ENCODE peak calls at places on chromosomes 4 and X, in seven cellular contexts. One of them, this sample, is unnamed.

GRCh38 chr4:69617083-69617694 is 22.3 kb downstream of the UGT2A2 start:
- DNase-seq in SW480: peak
- DNase-seq in AG10803: peak
- DNase-seq in SW 1271: no peak
- DNase-seq in fibroblast of pulmonary artery: peak
- DNase-seq in HFFc6: peak
- DNase-seq in central memory CD4-positive, alpha-beta T cell: no peak
- DNase-seq in this sample: peak

GRCh38 chr4:61915501-61915900 is 715.4 kb downstream of the ADGRL3 start:
- DNase-seq in SW480: no peak
- DNase-seq in AG10803: no peak
- DNase-seq in SW 1271: no peak
- DNase-seq in fibroblast of pulmonary artery: no peak
- DNase-seq in HFFc6: no peak
- DNase-seq in central memory CD4-positive, alpha-beta T cell: no peak
- DNase-seq in this sample: no peak

GRCh38 chrX:110284159-110284558 is 33.7 kb downstream of the AMMECR1 start:
- DNase-seq in SW480: no peak
- DNase-seq in AG10803: peak
- DNase-seq in SW 1271: peak
- DNase-seq in fibroblast of pulmonary artery: peak
- DNase-seq in HFFc6: peak
- DNase-seq in central memory CD4-positive, alpha-beta T cell: no peak
- DNase-seq in this sample: peak

GRCh38 chr4:153467154-153467896 is 1.2 kb downstream of the TMEM131L start:
- DNase-seq in SW480: peak
- DNase-seq in AG10803: no peak
- DNase-seq in SW 1271: no peak
- DNase-seq in fibroblast of pulmonary artery: no peak
- DNase-seq in HFFc6: no peak
- DNase-seq in central memory CD4-positive, alpha-beta T cell: peak
- DNase-seq in this sample: peak

GRCh38 chr4:183852910-183853555 is 52.1 kb upstream of the STOX2 start:
- DNase-seq in SW480: no peak
- DNase-seq in AG10803: no peak
- DNase-seq in SW 1271: no peak
- DNase-seq in fibroblast of pulmonary artery: no peak
- DNase-seq in HFFc6: no peak
- DNase-seq in central memory CD4-positive, alpha-beta T cell: no peak
- DNase-seq in this sample: no peak

GRCh38 chr4:2934077-2934812 is 29.0 kb downstream of the NOP14 start:
- DNase-seq in SW480: peak
- DNase-seq in AG10803: peak
- DNase-seq in SW 1271: no peak
- DNase-seq in fibroblast of pulmonary artery: peak
- DNase-seq in HFFc6: peak
- DNase-seq in central memory CD4-positive, alpha-beta T cell: peak
- DNase-seq in this sample: peak

GRCh38 chrX:22109442-22109841 is 77.3 kb downstream of the PHEX start:
- DNase-seq in SW480: no peak
- DNase-seq in AG10803: peak
- DNase-seq in SW 1271: no peak
- DNase-seq in fibroblast of pulmonary artery: peak
- DNase-seq in HFFc6: peak
- DNase-seq in central memory CD4-positive, alpha-beta T cell: no peak
- DNase-seq in this sample: peak

GRCh38 chr4:8185280-8185679 is 13.8 kb upstream of the SH3TC1 start:
- DNase-seq in SW480: no peak
- DNase-seq in AG10803: peak
- DNase-seq in SW 1271: no peak
- DNase-seq in fibroblast of pulmonary artery: peak
- DNase-seq in HFFc6: peak
- DNase-seq in central memory CD4-positive, alpha-beta T cell: no peak
- DNase-seq in this sample: peak

GRCh38 chrX:13110427-13111324 is 66.3 kb upstream of the FAM9C start:
- DNase-seq in SW480: peak
- DNase-seq in AG10803: peak
- DNase-seq in SW 1271: peak
- DNase-seq in fibroblast of pulmonary artery: peak
- DNase-seq in HFFc6: peak
- DNase-seq in central memory CD4-positive, alpha-beta T cell: no peak
- DNase-seq in this sample: peak

GRCh38 chr4:145840162-145840768 is 98.4 kb downstream of the ZNF827 start:
- DNase-seq in SW480: peak
- DNase-seq in AG10803: peak
- DNase-seq in SW 1271: no peak
- DNase-seq in fibroblast of pulmonary artery: peak
- DNase-seq in HFFc6: peak
- DNase-seq in central memory CD4-positive, alpha-beta T cell: no peak
- DNase-seq in this sample: peak

GRCh38 chr4:113674251-113674650 is 87.3 kb downstream of the CAMK2D start:
- DNase-seq in SW480: no peak
- DNase-seq in AG10803: peak
- DNase-seq in SW 1271: no peak
- DNase-seq in fibroblast of pulmonary artery: no peak
- DNase-seq in HFFc6: no peak
- DNase-seq in central memory CD4-positive, alpha-beta T cell: no peak
- DNase-seq in this sample: peak

GRCh38 chr4:111323916-111324315 is 701.0 kb upstream of the PITX2 start:
- DNase-seq in SW480: no peak
- DNase-seq in AG10803: peak
- DNase-seq in SW 1271: no peak
- DNase-seq in fibroblast of pulmonary artery: peak
- DNase-seq in HFFc6: no peak
- DNase-seq in central memory CD4-positive, alpha-beta T cell: no peak
- DNase-seq in this sample: peak

GRCh38 chr4:138090145-138090917 is 151.8 kb downstream of the SLC7A11 start:
- DNase-seq in SW480: peak
- DNase-seq in AG10803: peak
- DNase-seq in SW 1271: no peak
- DNase-seq in fibroblast of pulmonary artery: peak
- DNase-seq in HFFc6: peak
- DNase-seq in central memory CD4-positive, alpha-beta T cell: peak
- DNase-seq in this sample: peak

GRCh38 chrX:56800801-56801200 is 71.8 kb downstream of the NBDY start:
- DNase-seq in SW480: no peak
- DNase-seq in AG10803: no peak
- DNase-seq in SW 1271: no peak
- DNase-seq in fibroblast of pulmonary artery: peak
- DNase-seq in HFFc6: no peak
- DNase-seq in central memory CD4-positive, alpha-beta T cell: peak
- DNase-seq in this sample: no peak

GRCh38 chr4:76606662-76607265 is 171.7 kb downstream of the SHROOM3 start:
- DNase-seq in SW480: no peak
- DNase-seq in AG10803: no peak
- DNase-seq in SW 1271: no peak
- DNase-seq in fibroblast of pulmonary artery: no peak
- DNase-seq in HFFc6: no peak
- DNase-seq in central memory CD4-positive, alpha-beta T cell: no peak
- DNase-seq in this sample: peak

GRCh38 chr4:10157478-10158354 is 41.1 kb upstream of the WDR1 start:
- DNase-seq in SW480: peak
- DNase-seq in AG10803: peak
- DNase-seq in SW 1271: no peak
- DNase-seq in fibroblast of pulmonary artery: peak
- DNase-seq in HFFc6: peak
- DNase-seq in central memory CD4-positive, alpha-beta T cell: peak
- DNase-seq in this sample: peak

GRCh38 chr4:17721496-17722360 is 59.7 kb downstream of the FAM184B start:
- DNase-seq in SW480: no peak
- DNase-seq in AG10803: peak
- DNase-seq in SW 1271: no peak
- DNase-seq in fibroblast of pulmonary artery: peak
- DNase-seq in HFFc6: peak
- DNase-seq in central memory CD4-positive, alpha-beta T cell: no peak
- DNase-seq in this sample: peak

GRCh38 chr4:90121961-90122748 is 5.0 kb upstream of the CCSER1 start:
- DNase-seq in SW480: peak
- DNase-seq in AG10803: no peak
- DNase-seq in SW 1271: no peak
- DNase-seq in fibroblast of pulmonary artery: peak
- DNase-seq in HFFc6: no peak
- DNase-seq in central memory CD4-positive, alpha-beta T cell: no peak
- DNase-seq in this sample: no peak